ENCODE peak calls at places on chromosomes 1 and 21, in seven cellular contexts. One of them, this sample, is unnamed.

GRCh38 chr1:58903450-58904298 is 119.8 kb upstream of the JUN start:
- DNase-seq in left ventricle myocardium inferior: peak
- DNase-seq in IMR-90: peak
- DNase-seq in GM23338: peak
- DNase-seq in tibial artery: peak
- DNase-seq in astrocyte: peak
- DNase-seq in CD8-positive, alpha-beta T cell: peak
- DNase-seq in this sample: peak

GRCh38 chr1:245986404-245987221 is 520.5 kb downstream of the SMYD3 start:
- DNase-seq in left ventricle myocardium inferior: no peak
- DNase-seq in GM23338: no peak
- DNase-seq in astrocyte: peak
- DNase-seq in CD8-positive, alpha-beta T cell: no peak
- DNase-seq in tibial artery: no peak
- DNase-seq in IMR-90: peak
- DNase-seq in this sample: no peak

GRCh38 chr21:42646836-42647235 is 6.6 kb upstream of the PDE9A start:
- DNase-seq in CD8-positive, alpha-beta T cell: no peak
- DNase-seq in left ventricle myocardium inferior: no peak
- DNase-seq in astrocyte: no peak
- DNase-seq in tibial artery: no peak
- DNase-seq in GM23338: no peak
- DNase-seq in IMR-90: no peak
- DNase-seq in this sample: no peak

GRCh38 chr1:168084396-168085231 is 52.1 kb downstream of the GPR161 start:
- DNase-seq in IMR-90: peak
- DNase-seq in left ventricle myocardium inferior: peak
- DNase-seq in tibial artery: peak
- DNase-seq in CD8-positive, alpha-beta T cell: peak
- DNase-seq in GM23338: peak
- DNase-seq in astrocyte: no peak
- DNase-seq in this sample: no peak

GRCh38 chr1:203289281-203289981 is 15.9 kb upstream of the BTG2 start:
- DNase-seq in CD8-positive, alpha-beta T cell: peak
- DNase-seq in IMR-90: no peak
- DNase-seq in tibial artery: peak
- DNase-seq in GM23338: no peak
- DNase-seq in left ventricle myocardium inferior: no peak
- DNase-seq in astrocyte: no peak
- DNase-seq in this sample: no peak

GRCh38 chr1:19866758-19867157 is 15.4 kb upstream of the OTUD3 start:
- DNase-seq in astrocyte: no peak
- DNase-seq in GM23338: no peak
- DNase-seq in left ventricle myocardium inferior: no peak
- DNase-seq in CD8-positive, alpha-beta T cell: no peak
- DNase-seq in IMR-90: no peak
- DNase-seq in tibial artery: no peak
- DNase-seq in this sample: no peak

GRCh38 chr21:44428281-44428942 is 26.9 kb upstream of the LRRC3 start:
- DNase-seq in IMR-90: no peak
- DNase-seq in GM23338: peak
- DNase-seq in left ventricle myocardium inferior: no peak
- DNase-seq in tibial artery: peak
- DNase-seq in CD8-positive, alpha-beta T cell: peak
- DNase-seq in astrocyte: no peak
- DNase-seq in this sample: no peak

GRCh38 chr1:220371324-220371723 is 99.1 kb upstream of the RAB3GAP2 start:
- DNase-seq in CD8-positive, alpha-beta T cell: no peak
- DNase-seq in IMR-90: no peak
- DNase-seq in tibial artery: no peak
- DNase-seq in astrocyte: no peak
- DNase-seq in left ventricle myocardium inferior: no peak
- DNase-seq in GM23338: peak
- DNase-seq in this sample: no peak

GRCh38 chr1:73161418-73161817 is 879.1 kb upstream of the NEGR1 start:
- DNase-seq in GM23338: no peak
- DNase-seq in left ventricle myocardium inferior: no peak
- DNase-seq in tibial artery: no peak
- DNase-seq in astrocyte: no peak
- DNase-seq in CD8-positive, alpha-beta T cell: no peak
- DNase-seq in IMR-90: no peak
- DNase-seq in this sample: no peak

GRCh38 chr1:43203859-43204258 is 31.7 kb downstream of the CFAP57 start:
- DNase-seq in IMR-90: no peak
- DNase-seq in astrocyte: no peak
- DNase-seq in left ventricle myocardium inferior: no peak
- DNase-seq in tibial artery: no peak
- DNase-seq in GM23338: no peak
- DNase-seq in CD8-positive, alpha-beta T cell: no peak
- DNase-seq in this sample: no peak

GRCh38 chr21:44815225-44815624 is 2.6 kb downstream of the SUMO3 start:
- DNase-seq in CD8-positive, alpha-beta T cell: no peak
- DNase-seq in IMR-90: no peak
- DNase-seq in GM23338: no peak
- DNase-seq in tibial artery: no peak
- DNase-seq in astrocyte: no peak
- DNase-seq in left ventricle myocardium inferior: no peak
- DNase-seq in this sample: no peak

GRCh38 chr21:46060596-46061061 is 37.3 kb upstream of the COL6A2 start:
- DNase-seq in astrocyte: peak
- DNase-seq in GM23338: no peak
- DNase-seq in tibial artery: peak
- DNase-seq in IMR-90: peak
- DNase-seq in left ventricle myocardium inferior: peak
- DNase-seq in CD8-positive, alpha-beta T cell: no peak
- DNase-seq in this sample: peak

GRCh38 chr1:246106342-246106763 is 400.7 kb downstream of the SMYD3 start:
- DNase-seq in astrocyte: peak
- DNase-seq in IMR-90: no peak
- DNase-seq in tibial artery: no peak
- DNase-seq in CD8-positive, alpha-beta T cell: no peak
- DNase-seq in left ventricle myocardium inferior: no peak
- DNase-seq in GM23338: no peak
- DNase-seq in this sample: no peak

GRCh38 chr1:112146201-112146715 is 156.8 kb upstream of the KCND3 start:
- DNase-seq in IMR-90: no peak
- DNase-seq in left ventricle myocardium inferior: no peak
- DNase-seq in GM23338: no peak
- DNase-seq in CD8-positive, alpha-beta T cell: no peak
- DNase-seq in astrocyte: no peak
- DNase-seq in tibial artery: no peak
- DNase-seq in this sample: no peak

DNA sequence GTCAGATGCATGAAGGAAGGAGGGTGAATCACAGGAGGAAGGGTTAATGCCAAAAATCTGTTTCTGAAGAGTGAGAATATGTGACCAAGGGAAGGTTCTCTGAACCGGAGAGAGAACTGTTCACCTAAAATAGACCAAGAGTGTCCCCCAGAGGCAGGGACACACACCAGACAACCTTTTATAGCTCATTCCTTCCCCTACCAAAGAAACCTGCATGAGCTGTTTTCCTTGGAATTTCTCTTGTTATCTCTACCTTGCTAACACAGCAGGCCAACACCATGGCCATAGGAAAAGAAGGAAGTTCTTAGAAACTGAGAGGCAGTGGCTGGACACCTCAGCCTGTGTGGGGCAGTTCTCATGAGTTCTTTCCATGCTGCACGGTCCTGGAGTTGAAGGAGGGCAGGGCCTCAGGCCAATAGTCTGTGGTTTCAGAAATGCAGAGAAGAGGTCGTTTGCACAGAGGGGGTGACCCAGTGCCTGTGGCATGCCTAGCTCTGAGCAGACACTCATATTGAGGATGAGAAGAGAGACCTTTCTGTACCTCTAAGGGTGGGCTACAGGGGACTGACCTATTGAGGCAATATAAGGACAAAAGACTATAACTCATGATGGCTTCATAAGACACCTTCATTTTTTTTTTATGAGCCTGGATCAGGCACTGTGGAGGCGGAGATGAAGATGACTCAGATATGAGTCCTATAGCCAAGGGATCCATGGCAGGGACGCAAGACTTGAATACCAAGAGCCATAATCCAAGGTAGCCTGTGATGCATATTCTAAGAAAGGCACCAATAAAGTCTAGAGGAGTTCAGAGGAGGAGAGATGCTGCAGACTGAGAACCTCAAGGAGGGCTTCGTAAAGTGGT is 39.4 kb downstream of the IGFN1 start:
- DNase-seq in astrocyte: peak
- DNase-seq in tibial artery: no peak
- DNase-seq in GM23338: no peak
- DNase-seq in left ventricle myocardium inferior: no peak
- DNase-seq in CD8-positive, alpha-beta T cell: no peak
- DNase-seq in IMR-90: peak
- DNase-seq in this sample: no peak
- TF ChIP-seq CTCF in astrocyte: peak
- TF ChIP-seq CTCF in tibial artery: no peak
- TF ChIP-seq CTCF in GM23338: no peak
- TF ChIP-seq CTCF in left ventricle myocardium inferior: no peak
- TF ChIP-seq CTCF in CD8-positive, alpha-beta T cell: no peak
- TF ChIP-seq CTCF in IMR-90: peak
- TF ChIP-seq CTCF in this sample: no peak

GRCh38 chr1:223700942-223701637 is 11.2 kb upstream of the CAPN2 start:
- DNase-seq in astrocyte: peak
- DNase-seq in left ventricle myocardium inferior: no peak
- DNase-seq in IMR-90: peak
- DNase-seq in GM23338: no peak
- DNase-seq in CD8-positive, alpha-beta T cell: no peak
- DNase-seq in tibial artery: peak
- DNase-seq in this sample: no peak

GRCh38 chr1:223695941-223696340 is 16.4 kb upstream of the CAPN2 start:
- DNase-seq in GM23338: no peak
- DNase-seq in IMR-90: no peak
- DNase-seq in CD8-positive, alpha-beta T cell: no peak
- DNase-seq in left ventricle myocardium inferior: no peak
- DNase-seq in tibial artery: no peak
- DNase-seq in astrocyte: no peak
- DNase-seq in this sample: no peak

GRCh38 chr1:223703668-223704013 is 8.7 kb upstream of the CAPN2 start:
- DNase-seq in astrocyte: no peak
- DNase-seq in GM23338: no peak
- DNase-seq in IMR-90: no peak
- DNase-seq in left ventricle myocardium inferior: no peak
- DNase-seq in tibial artery: no peak
- DNase-seq in CD8-positive, alpha-beta T cell: no peak
- DNase-seq in this sample: no peak

GRCh38 chr1:223702735-223703667 is 9.3 kb upstream of the CAPN2 start:
- DNase-seq in CD8-positive, alpha-beta T cell: no peak
- DNase-seq in GM23338: no peak
- DNase-seq in IMR-90: peak
- DNase-seq in left ventricle myocardium inferior: no peak
- DNase-seq in astrocyte: peak
- DNase-seq in tibial artery: no peak
- DNase-seq in this sample: no peak

GRCh38 chr1:223700388-223700918 is 11.9 kb upstream of the CAPN2 start:
- DNase-seq in tibial artery: no peak
- DNase-seq in CD8-positive, alpha-beta T cell: no peak
- DNase-seq in astrocyte: no peak
- DNase-seq in GM23338: no peak
- DNase-seq in left ventricle myocardium inferior: no peak
- DNase-seq in IMR-90: peak
- DNase-seq in this sample: no peak
- H3K27ac ChIP-seq in tibial artery: peak
- H3K27ac ChIP-seq in CD8-positive, alpha-beta T cell: no peak
- H3K27ac ChIP-seq in astrocyte: peak
- H3K27ac ChIP-seq in GM23338: no peak
- H3K27ac ChIP-seq in left ventricle myocardium inferior: peak
- H3K27ac ChIP-seq in IMR-90: peak
- H3K27ac ChIP-seq in this sample: peak

GRCh38 chr21:41582298-41582840 is 74.4 kb upstream of the TMPRSS2 start:
- DNase-seq in IMR-90: no peak
- DNase-seq in left ventricle myocardium inferior: no peak
- DNase-seq in GM23338: no peak
- DNase-seq in tibial artery: no peak
- DNase-seq in astrocyte: no peak
- DNase-seq in CD8-positive, alpha-beta T cell: no peak
- DNase-seq in this sample: no peak

GRCh38 chr21:41579692-41580091 is 71.7 kb upstream of the TMPRSS2 start:
- DNase-seq in tibial artery: no peak
- DNase-seq in IMR-90: no peak
- DNase-seq in GM23338: no peak
- DNase-seq in astrocyte: no peak
- DNase-seq in left ventricle myocardium inferior: no peak
- DNase-seq in CD8-positive, alpha-beta T cell: no peak
- DNase-seq in this sample: no peak

GRCh38 chr21:41582866-41583265 is 74.9 kb upstream of the TMPRSS2 start:
- DNase-seq in astrocyte: no peak
- DNase-seq in CD8-positive, alpha-beta T cell: no peak
- DNase-seq in tibial artery: no peak
- DNase-seq in GM23338: no peak
- DNase-seq in left ventricle myocardium inferior: no peak
- DNase-seq in IMR-90: no peak
- DNase-seq in this sample: no peak

GRCh38 chr21:41581592-41582228 is 73.8 kb upstream of the TMPRSS2 start:
- DNase-seq in tibial artery: no peak
- DNase-seq in astrocyte: no peak
- DNase-seq in IMR-90: no peak
- DNase-seq in CD8-positive, alpha-beta T cell: no peak
- DNase-seq in left ventricle myocardium inferior: no peak
- DNase-seq in GM23338: no peak
- DNase-seq in this sample: no peak

DNA sequence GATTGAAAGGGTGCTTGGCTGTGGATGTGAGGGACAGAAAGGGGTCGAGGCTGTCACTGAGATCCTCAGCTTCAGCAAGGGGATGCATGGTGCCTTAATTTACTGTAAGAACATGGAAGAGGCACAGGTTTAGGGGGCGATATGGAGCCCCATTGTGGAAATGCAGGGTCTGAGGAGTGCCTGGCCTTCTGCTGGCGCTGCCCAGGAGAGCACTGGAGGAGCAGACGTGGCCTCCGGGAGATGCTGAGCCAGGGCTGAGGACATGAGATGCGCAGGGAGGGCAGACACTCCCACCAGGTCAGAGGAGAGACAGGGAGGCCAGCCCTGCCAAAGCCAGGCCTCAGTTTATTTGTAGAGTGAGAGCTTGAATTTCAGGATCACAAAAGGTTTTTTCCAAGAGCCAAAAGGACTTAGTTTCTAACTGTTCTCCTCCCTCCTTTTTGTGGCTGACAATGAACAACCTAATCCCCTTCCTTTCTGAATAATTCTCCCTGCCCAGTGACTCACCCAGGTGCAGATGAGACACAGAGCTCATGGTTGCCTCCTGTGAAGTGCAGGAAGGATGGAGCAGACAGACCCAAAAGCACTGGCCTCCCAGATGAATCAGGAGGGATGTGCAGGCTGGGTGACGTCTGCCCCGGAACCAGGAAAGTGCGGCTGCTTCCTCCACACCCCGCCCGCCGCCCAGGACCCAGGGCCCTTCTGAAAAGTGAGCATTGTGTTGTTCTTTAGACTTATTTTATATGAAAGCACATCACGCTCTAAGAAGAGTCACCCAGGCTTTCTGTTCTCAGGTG is 73.0 kb upstream of the TMPRSS2 start:
- DNase-seq in IMR-90: no peak
- DNase-seq in CD8-positive, alpha-beta T cell: no peak
- DNase-seq in left ventricle myocardium inferior: no peak
- DNase-seq in astrocyte: no peak
- DNase-seq in tibial artery: no peak
- DNase-seq in GM23338: no peak
- DNase-seq in this sample: no peak
- H3K4me3 ChIP-seq in IMR-90: no peak
- H3K4me3 ChIP-seq in CD8-positive, alpha-beta T cell: no peak
- H3K4me3 ChIP-seq in left ventricle myocardium inferior: no peak
- H3K4me3 ChIP-seq in astrocyte: no peak
- H3K4me3 ChIP-seq in tibial artery: no peak
- H3K4me3 ChIP-seq in GM23338: no peak
- H3K4me3 ChIP-seq in this sample: no peak

GRCh38 chr1:161725888-161726630 is 4.7 kb downstream of the FCRLB start:
- DNase-seq in astrocyte: peak
- DNase-seq in tibial artery: peak
- DNase-seq in GM23338: peak
- DNase-seq in left ventricle myocardium inferior: peak
- DNase-seq in CD8-positive, alpha-beta T cell: peak
- DNase-seq in IMR-90: peak
- DNase-seq in this sample: peak
- TF ChIP-seq CTCF in astrocyte: peak
- TF ChIP-seq CTCF in tibial artery: peak
- TF ChIP-seq CTCF in GM23338: peak
- TF ChIP-seq CTCF in left ventricle myocardium inferior: peak
- TF ChIP-seq CTCF in CD8-positive, alpha-beta T cell: no peak
- TF ChIP-seq CTCF in IMR-90: peak
- TF ChIP-seq CTCF in this sample: peak

This sample was measured in ascending aorta.